ENCODE peak calls at places on chromosomes 6 and 20, in eight cellular contexts. One of them, this sample, is unnamed.

GRCh38 chr20:58102252-58102651 is 126.2 kb downstream of the ANKRD60 start:
- DNase-seq in MV-4-11: no peak
- DNase-seq in HTR-8/SVneo: peak; percentile 97
- DNase-seq in iPS-NIHi11: no peak
- DNase-seq in posterior cingulate gyrus: no peak
- DNase-seq in glutamatergic neuron: no peak
- DNase-seq in PC-9: peak; percentile 69
- DNase-seq in heart left ventricle: no peak
- DNase-seq in this sample: no peak

GRCh38 chr20:51284161-51284560 is 258.4 kb downstream of the NFATC2 start:
- DNase-seq in PC-9: peak; percentile 63
- DNase-seq in HTR-8/SVneo: no peak
- DNase-seq in MV-4-11: no peak
- DNase-seq in posterior cingulate gyrus: no peak
- DNase-seq in heart left ventricle: no peak
- DNase-seq in iPS-NIHi11: no peak
- DNase-seq in glutamatergic neuron: no peak
- DNase-seq in this sample: peak; percentile 44

GRCh38 chr6:22164236-22164635 is 132.6 kb downstream of the PRL start:
- DNase-seq in MV-4-11: no peak
- DNase-seq in iPS-NIHi11: no peak
- DNase-seq in posterior cingulate gyrus: no peak
- DNase-seq in glutamatergic neuron: no peak
- DNase-seq in PC-9: no peak
- DNase-seq in heart left ventricle: no peak
- DNase-seq in HTR-8/SVneo: no peak
- DNase-seq in this sample: no peak

GRCh38 chr6:20221448-20221847 is 9.2 kb upstream of the MBOAT1 start:
- DNase-seq in heart left ventricle: no peak
- DNase-seq in HTR-8/SVneo: no peak
- DNase-seq in PC-9: no peak
- DNase-seq in glutamatergic neuron: no peak
- DNase-seq in MV-4-11: no peak
- DNase-seq in posterior cingulate gyrus: no peak
- DNase-seq in iPS-NIHi11: no peak
- DNase-seq in this sample: no peak

GRCh38 chr6:151119823-151120524 is 119.8 kb upstream of the AKAP12 start:
- DNase-seq in heart left ventricle: no peak
- DNase-seq in MV-4-11: no peak
- DNase-seq in PC-9: no peak
- DNase-seq in glutamatergic neuron: no peak
- DNase-seq in iPS-NIHi11: no peak
- DNase-seq in HTR-8/SVneo: no peak
- DNase-seq in posterior cingulate gyrus: no peak
- DNase-seq in this sample: no peak

GRCh38 chr6:144302701-144303351 is 17.7 kb downstream of the UTRN start:
- DNase-seq in heart left ventricle: no peak
- DNase-seq in glutamatergic neuron: no peak
- DNase-seq in PC-9: no peak
- DNase-seq in posterior cingulate gyrus: no peak
- DNase-seq in iPS-NIHi11: no peak
- DNase-seq in MV-4-11: no peak
- DNase-seq in HTR-8/SVneo: no peak
- DNase-seq in this sample: no peak

GRCh38 chr6:145028144-145028818 is 707.0 kb downstream of the EPM2A start:
- DNase-seq in PC-9: peak; percentile 69
- DNase-seq in MV-4-11: peak; percentile 37
- DNase-seq in glutamatergic neuron: no peak
- DNase-seq in iPS-NIHi11: peak; percentile 59
- DNase-seq in heart left ventricle: no peak
- DNase-seq in HTR-8/SVneo: peak; percentile 36
- DNase-seq in posterior cingulate gyrus: no peak
- DNase-seq in this sample: peak; percentile 75

GRCh38 chr6:122789862-122790739 is 1.0 kb downstream of the SMPDL3A start:
- DNase-seq in iPS-NIHi11: peak; percentile 21
- DNase-seq in PC-9: peak; percentile 72
- DNase-seq in MV-4-11: peak; percentile 43
- DNase-seq in heart left ventricle: no peak
- DNase-seq in glutamatergic neuron: peak; percentile 18
- DNase-seq in posterior cingulate gyrus: no peak
- DNase-seq in HTR-8/SVneo: no peak
- DNase-seq in this sample: peak; percentile 19

GRCh38 chr20:52405417-52405816 is 213.8 kb upstream of the ZFP64 start:
- DNase-seq in glutamatergic neuron: no peak
- DNase-seq in HTR-8/SVneo: no peak
- DNase-seq in heart left ventricle: no peak
- DNase-seq in MV-4-11: peak; percentile 92
- DNase-seq in PC-9: peak; percentile 38
- DNase-seq in posterior cingulate gyrus: no peak
- DNase-seq in iPS-NIHi11: no peak
- DNase-seq in this sample: peak; percentile 7

GRCh38 chr6:30891816-30892553 is 7.7 kb downstream of the DDR1 start:
- DNase-seq in glutamatergic neuron: no peak
- DNase-seq in PC-9: no peak
- DNase-seq in MV-4-11: peak; percentile 18
- DNase-seq in heart left ventricle: no peak
- DNase-seq in HTR-8/SVneo: no peak
- DNase-seq in posterior cingulate gyrus: no peak
- DNase-seq in iPS-NIHi11: no peak
- DNase-seq in this sample: no peak

GRCh38 chr6:92849636-92850035 is 569.7 kb downstream of the EPHA7 start:
- DNase-seq in PC-9: peak; percentile 38
- DNase-seq in HTR-8/SVneo: no peak
- DNase-seq in posterior cingulate gyrus: no peak
- DNase-seq in MV-4-11: no peak
- DNase-seq in glutamatergic neuron: no peak
- DNase-seq in iPS-NIHi11: no peak
- DNase-seq in heart left ventricle: no peak
- DNase-seq in this sample: peak; percentile 80

GRCh38 chr6:165817148-165817547 is 154.1 kb upstream of the PDE10A start:
- DNase-seq in PC-9: no peak
- DNase-seq in heart left ventricle: no peak
- DNase-seq in posterior cingulate gyrus: no peak
- DNase-seq in HTR-8/SVneo: no peak
- DNase-seq in MV-4-11: no peak
- DNase-seq in glutamatergic neuron: no peak
- DNase-seq in iPS-NIHi11: no peak
- DNase-seq in this sample: no peak

GRCh38 chr6:149012040-149012545 is 265.3 kb downstream of the UST start:
- DNase-seq in heart left ventricle: no peak
- DNase-seq in posterior cingulate gyrus: no peak
- DNase-seq in HTR-8/SVneo: peak; percentile 82
- DNase-seq in iPS-NIHi11: no peak
- DNase-seq in MV-4-11: no peak
- DNase-seq in glutamatergic neuron: no peak
- DNase-seq in PC-9: no peak
- DNase-seq in this sample: peak; percentile 98

GRCh38 chr6:17101422-17102257 is at the start of gene STMND1:
- DNase-seq in PC-9: no peak
- DNase-seq in glutamatergic neuron: peak; percentile 42
- DNase-seq in iPS-NIHi11: peak; percentile 64
- DNase-seq in posterior cingulate gyrus: no peak
- DNase-seq in heart left ventricle: no peak
- DNase-seq in MV-4-11: no peak
- DNase-seq in HTR-8/SVneo: peak; percentile 45
- DNase-seq in this sample: peak; percentile 70

GRCh38 chr6:124022641-124023040 is 219.0 kb downstream of the NKAIN2 start:
- DNase-seq in glutamatergic neuron: no peak
- DNase-seq in MV-4-11: no peak
- DNase-seq in HTR-8/SVneo: no peak
- DNase-seq in PC-9: no peak
- DNase-seq in iPS-NIHi11: no peak
- DNase-seq in heart left ventricle: no peak
- DNase-seq in posterior cingulate gyrus: no peak
- DNase-seq in this sample: no peak

GRCh38 chr6:30555428-30556005 is 772 bp downstream of the GNL1 start:
- DNase-seq in HTR-8/SVneo: no peak
- DNase-seq in MV-4-11: peak; percentile 11
- DNase-seq in iPS-NIHi11: peak; percentile 72
- DNase-seq in posterior cingulate gyrus: peak; percentile 17
- DNase-seq in glutamatergic neuron: peak; percentile 54
- DNase-seq in PC-9: no peak
- DNase-seq in heart left ventricle: peak; percentile 75
- DNase-seq in this sample: no peak

GRCh38 chr20:6739406-6739805 is 28.1 kb upstream of the BMP2 start:
- DNase-seq in posterior cingulate gyrus: no peak
- DNase-seq in iPS-NIHi11: no peak
- DNase-seq in MV-4-11: no peak
- DNase-seq in heart left ventricle: no peak
- DNase-seq in PC-9: no peak
- DNase-seq in HTR-8/SVneo: no peak
- DNase-seq in glutamatergic neuron: no peak
- DNase-seq in this sample: no peak

GRCh38 chr6:104268389-104268788 is 591.3 kb downstream of the HACE1 start:
- DNase-seq in heart left ventricle: no peak
- DNase-seq in HTR-8/SVneo: no peak
- DNase-seq in posterior cingulate gyrus: no peak
- DNase-seq in glutamatergic neuron: no peak
- DNase-seq in PC-9: no peak
- DNase-seq in iPS-NIHi11: no peak
- DNase-seq in MV-4-11: no peak
- DNase-seq in this sample: no peak

GRCh38 chr20:5835234-5835845 is 85.1 kb downstream of the SHLD1 start:
- DNase-seq in glutamatergic neuron: no peak
- DNase-seq in MV-4-11: peak; percentile 47
- DNase-seq in HTR-8/SVneo: peak; percentile 36
- DNase-seq in PC-9: peak; percentile 49
- DNase-seq in iPS-NIHi11: no peak
- DNase-seq in posterior cingulate gyrus: no peak
- DNase-seq in heart left ventricle: no peak
- DNase-seq in this sample: peak; percentile 79

GRCh38 chr6:119119989-119120388 is 41.5 kb upstream of the FAM184A start:
- DNase-seq in glutamatergic neuron: no peak
- DNase-seq in HTR-8/SVneo: no peak
- DNase-seq in posterior cingulate gyrus: no peak
- DNase-seq in MV-4-11: peak; percentile 97
- DNase-seq in PC-9: no peak
- DNase-seq in heart left ventricle: no peak
- DNase-seq in iPS-NIHi11: no peak
- DNase-seq in this sample: peak; percentile 15

GRCh38 chr6:1208876-1209275 is 103.0 kb upstream of the FOXQ1 start:
- DNase-seq in MV-4-11: no peak
- DNase-seq in glutamatergic neuron: no peak
- DNase-seq in posterior cingulate gyrus: no peak
- DNase-seq in heart left ventricle: no peak
- DNase-seq in iPS-NIHi11: no peak
- DNase-seq in PC-9: peak; percentile 79
- DNase-seq in HTR-8/SVneo: no peak
- DNase-seq in this sample: peak; percentile 7

GRCh38 chr20:59603727-59604608 is at the start of gene PHACTR3:
- DNase-seq in HTR-8/SVneo: no peak
- DNase-seq in posterior cingulate gyrus: peak; percentile 67
- DNase-seq in glutamatergic neuron: peak; percentile 83
- DNase-seq in heart left ventricle: no peak
- DNase-seq in iPS-NIHi11: peak; percentile 79
- DNase-seq in PC-9: no peak
- DNase-seq in MV-4-11: no peak
- DNase-seq in this sample: no peak

GRCh38 chr6:14254505-14254904 is 136.9 kb downstream of the CD83 start:
- DNase-seq in glutamatergic neuron: no peak
- DNase-seq in PC-9: no peak
- DNase-seq in iPS-NIHi11: no peak
- DNase-seq in heart left ventricle: no peak
- DNase-seq in MV-4-11: peak; percentile 32
- DNase-seq in posterior cingulate gyrus: no peak
- DNase-seq in HTR-8/SVneo: no peak
- DNase-seq in this sample: no peak

GRCh38 chr6:130307752-130308361 is 58.0 kb upstream of the TMEM200A start:
- DNase-seq in heart left ventricle: no peak
- DNase-seq in iPS-NIHi11: no peak
- DNase-seq in glutamatergic neuron: no peak
- DNase-seq in MV-4-11: no peak
- DNase-seq in posterior cingulate gyrus: no peak
- DNase-seq in HTR-8/SVneo: no peak
- DNase-seq in PC-9: peak; percentile 47
- DNase-seq in this sample: peak; percentile 86

GRCh38 chr20:63686492-63687321 is 9.7 kb upstream of the TNFRSF6B start:
- DNase-seq in MV-4-11: peak; percentile 82
- DNase-seq in glutamatergic neuron: no peak
- DNase-seq in heart left ventricle: peak; percentile 86
- DNase-seq in PC-9: no peak
- DNase-seq in iPS-NIHi11: no peak
- DNase-seq in posterior cingulate gyrus: no peak
- DNase-seq in HTR-8/SVneo: peak; percentile 69
- DNase-seq in this sample: peak; percentile 38

GRCh38 chr6:139886396-139886795 is 511.9 kb upstream of the CITED2 start:
- DNase-seq in glutamatergic neuron: no peak
- DNase-seq in HTR-8/SVneo: no peak
- DNase-seq in posterior cingulate gyrus: no peak
- DNase-seq in MV-4-11: no peak
- DNase-seq in iPS-NIHi11: no peak
- DNase-seq in PC-9: no peak
- DNase-seq in heart left ventricle: no peak
- DNase-seq in this sample: peak; percentile 16

GRCh38 chr20:36856691-36857635 is 19.0 kb upstream of the TLDC2 start:
- DNase-seq in HTR-8/SVneo: no peak
- DNase-seq in glutamatergic neuron: no peak
- DNase-seq in iPS-NIHi11: no peak
- DNase-seq in PC-9: no peak
- DNase-seq in heart left ventricle: no peak
- DNase-seq in MV-4-11: peak; percentile 84
- DNase-seq in posterior cingulate gyrus: no peak
- DNase-seq in this sample: peak; percentile 32

GRCh38 chr20:38931984-38932383 is 5.8 kb downstream of the FAM83D start:
- DNase-seq in PC-9: no peak
- DNase-seq in HTR-8/SVneo: no peak
- DNase-seq in iPS-NIHi11: no peak
- DNase-seq in MV-4-11: no peak
- DNase-seq in posterior cingulate gyrus: no peak
- DNase-seq in heart left ventricle: no peak
- DNase-seq in glutamatergic neuron: no peak
- DNase-seq in this sample: no peak

GRCh38 chr20:62303327-62304226 is 780 bp downstream of the ADRM1 start:
- DNase-seq in PC-9: peak; percentile 58
- DNase-seq in HTR-8/SVneo: peak; percentile 47
- DNase-seq in iPS-NIHi11: no peak
- DNase-seq in posterior cingulate gyrus: no peak
- DNase-seq in heart left ventricle: no peak
- DNase-seq in MV-4-11: no peak
- DNase-seq in glutamatergic neuron: no peak
- DNase-seq in this sample: peak; percentile 25

GRCh38 chr6:151109361-151109760 is 130.4 kb upstream of the AKAP12 start:
- DNase-seq in posterior cingulate gyrus: no peak
- DNase-seq in HTR-8/SVneo: no peak
- DNase-seq in PC-9: no peak
- DNase-seq in heart left ventricle: no peak
- DNase-seq in MV-4-11: no peak
- DNase-seq in iPS-NIHi11: no peak
- DNase-seq in glutamatergic neuron: no peak
- DNase-seq in this sample: no peak

GRCh38 chr20:37519508-37520416 is 1.3 kb upstream of the NNAT start:
- DNase-seq in heart left ventricle: no peak
- DNase-seq in posterior cingulate gyrus: no peak
- DNase-seq in glutamatergic neuron: peak; percentile 35
- DNase-seq in MV-4-11: peak; percentile 22
- DNase-seq in PC-9: no peak
- DNase-seq in HTR-8/SVneo: no peak
- DNase-seq in iPS-NIHi11: peak; percentile 40
- DNase-seq in this sample: no peak

GRCh38 chr6:89321571-89321970 is 6.5 kb upstream of the GABRR2 start:
- DNase-seq in iPS-NIHi11: no peak
- DNase-seq in glutamatergic neuron: no peak
- DNase-seq in HTR-8/SVneo: no peak
- DNase-seq in posterior cingulate gyrus: no peak
- DNase-seq in MV-4-11: peak; percentile 92
- DNase-seq in heart left ventricle: no peak
- DNase-seq in PC-9: no peak
- DNase-seq in this sample: no peak

GRCh38 chr6:38604700-38605099 is 35.0 kb downstream of the BTBD9 start:
- DNase-seq in posterior cingulate gyrus: no peak
- DNase-seq in glutamatergic neuron: no peak
- DNase-seq in MV-4-11: no peak
- DNase-seq in heart left ventricle: no peak
- DNase-seq in PC-9: no peak
- DNase-seq in HTR-8/SVneo: no peak
- DNase-seq in iPS-NIHi11: no peak
- DNase-seq in this sample: peak; percentile 18

GRCh38 chr20:52490715-52491430 is 299.3 kb upstream of the ZFP64 start:
- DNase-seq in heart left ventricle: no peak
- DNase-seq in HTR-8/SVneo: peak; percentile 76
- DNase-seq in glutamatergic neuron: no peak
- DNase-seq in PC-9: peak; percentile 94
- DNase-seq in MV-4-11: no peak
- DNase-seq in iPS-NIHi11: no peak
- DNase-seq in posterior cingulate gyrus: no peak
- DNase-seq in this sample: peak; percentile 14